ENCODE peak calls at places on chromosomes 2 and 18, in four cellular contexts. L, A, X and O are unnamed samples.

GRCh38 chr2:153509133-153509532 is 30.6 kb upstream of the RPRM start:
- DNase-seq in L (no peak), A (no peak), X (no peak), O (no peak)

GRCh38 chr2:226306969-226307368 is 492.7 kb downstream of the IRS1 start:
- DNase-seq in L (no peak), A (no peak), X (no peak), O (no peak)

GRCh38 chr18:25457636-25458035 is 105.7 kb upstream of the ZNF521 start:
- DNase-seq in L (no peak), A (peak), X (no peak), O (no peak)

GRCh38 chr2:204018717-204019116 is 82.2 kb downstream of the ICOS start:
- DNase-seq in L (no peak), A (no peak), X (no peak), O (no peak)

GRCh38 chr2:220521591-220521990 is 894.2 kb downstream of the SLC4A3 start:
- DNase-seq in L (no peak), A (no peak), X (no peak), O (no peak)

GRCh38 chr2:74556159-74556558 is 1.6 kb downstream of the DOK1 start:
- DNase-seq in L (no peak), A (no peak), X (no peak), O (no peak)

GRCh38 chr2:190786404-190787166 is 94.0 kb upstream of the GLS start:
- DNase-seq in L (no peak), A (no peak), X (no peak), O (no peak)

GRCh38 chr2:44918095-44918775 is 23.3 kb upstream of the SIX3 start:
- DNase-seq in L (no peak), A (no peak), X (no peak), O (no peak)

GRCh38 chr2:73359915-73360697 is 25.5 kb upstream of the ALMS1 start:
- DNase-seq in L (no peak), A (no peak), X (peak), O (no peak)

GRCh38 chr18:62505669-62506494 is 16.9 kb upstream of the ZCCHC2 start:
- DNase-seq in L (peak), A (no peak), X (no peak), O (peak)

GRCh38 chr18:58499527-58499926 is 129.4 kb downstream of the ALPK2 start:
- DNase-seq in L (no peak), A (no peak), X (no peak), O (peak)

GRCh38 chr2:219460424-219460926 is 25.8 kb downstream of the SPEG start:
- DNase-seq in L (no peak), A (peak), X (no peak), O (no peak)

GRCh38 chr18:3429121-3429520 is 20.9 kb upstream of the TGIF1 start:
- DNase-seq in L (no peak), A (no peak), X (no peak), O (no peak)

GRCh38 chr2:231604101-231604684 is 11.5 kb downstream of the TEX44 start:
- DNase-seq in L (no peak), A (no peak), X (peak), O (no peak)